ENCODE peak calls at places on chromosomes 16 and 17, in five cellular contexts. K is cardiac fibroblast, J is cardiac muscle cell, Z is Calu3, E is mammary epithelial cell. U is an unnamed sample.

GRCh38 chr17:51355314-51356083 is 95.2 kb downstream of the UTP18 start:
- DNase-seq in K (no peak), J (peak), Z (no peak), E (no peak), U (no peak)

GRCh38 chr16:54236761-54237160 is 49.8 kb downstream of the IRX3 start:
- DNase-seq in K (peak), J (peak), Z (no peak), E (peak), U (no peak)

GRCh38 chr16:2687531-2688308 is 5.4 kb downstream of the KCTD5 start:
- DNase-seq in K (no peak), J (no peak), Z (no peak), E (no peak), U (no peak)

GRCh38 chr16:4591191-4591590 is 23.5 kb downstream of the UBALD1 start:
- DNase-seq in K (no peak), J (no peak), Z (no peak), E (no peak), U (no peak)

GRCh38 chr16:3485821-3486505 is 9.3 kb downstream of the C16orf90 start:
- DNase-seq in K (no peak), J (no peak), Z (no peak), E (no peak), U (no peak)

GRCh38 chr16:57178296-57178695 is 7.5 kb downstream of the PSME3IP1 start:
- DNase-seq in K (no peak), J (no peak), Z (no peak), E (no peak), U (no peak)

GRCh38 chr16:74984194-74984669 is 691 bp downstream of the WDR59 start:
- DNase-seq in K (peak), J (peak), Z (peak), E (peak), U (peak)

GRCh38 chr16:89623511-89624232 is 10.2 kb downstream of the DPEP1 start:
- DNase-seq in K (peak), J (peak), Z (no peak), E (no peak), U (no peak)

GRCh38 chr16:86257546-86257945 is 252.8 kb upstream of the FOXF1 start:
- DNase-seq in K (no peak), J (no peak), Z (no peak), E (no peak), U (no peak)

GRCh38 chr17:27768858-27769410 is 31.4 kb downstream of the NOS2 start:
- DNase-seq in K (no peak), J (no peak), Z (no peak), E (no peak), U (no peak)

GRCh38 chr16:1082266-1082951 is 9.9 kb downstream of the SSTR5 start:
- DNase-seq in K (peak), J (peak), Z (peak), E (peak), U (no peak)

GRCh38 chr17:37844158-37844976 is 79.8 kb upstream of the TBC1D3K start:
- DNase-seq in K (peak), J (peak), Z (peak), E (peak), U (peak)

GRCh38 chr17:27870345-27870744 is 22.8 kb downstream of the LYRM9 start:
- DNase-seq in K (no peak), J (no peak), Z (no peak), E (peak), U (peak)

GRCh38 chr17:17809527-17810373 is 27.0 kb downstream of the SREBF1 start:
- DNase-seq in K (peak), J (peak), Z (no peak), E (no peak), U (peak)

GRCh38 chr17:59378621-59379194 is 47.3 kb downstream of the YPEL2 start:
- DNase-seq in K (peak), J (peak), Z (no peak), E (no peak), U (peak)

GRCh38 chr16:85571813-85572619 is 41.1 kb upstream of the GSE1 start:
- DNase-seq in K (no peak), J (no peak), Z (no peak), E (no peak), U (no peak)

GRCh38 chr17:82667668-82668000 is 19.4 kb upstream of the WDR45B start:
- DNase-seq in K (no peak), J (no peak), Z (no peak), E (no peak), U (no peak)

GRCh38 chr17:3558603-3559269 is 1.1 kb upstream of the TRPV3 start:
- DNase-seq in K (peak), J (peak), Z (peak), E (peak), U (peak)

GRCh38 chr16:54928016-54928356 is 2.7 kb upstream of the IRX5 start:
- DNase-seq in K (no peak), J (peak), Z (peak), E (peak), U (peak)

GRCh38 chr16:67868290-67868689 is 4.6 kb upstream of the EDC4 start:
- DNase-seq in K (no peak), J (no peak), Z (no peak), E (no peak), U (no peak)
- TF ChIP-seq CTCF in K (no peak), J (no peak), Z (no peak), E (no peak), U (no peak)

GRCh38 chr16:22814330-22815105 is 556 bp downstream of the HS3ST2 start:
- DNase-seq in K (no peak), J (no peak), Z (no peak), E (peak), U (peak)

GRCh38 chr16:22815863-22816262 is 1.9 kb downstream of the HS3ST2 start:
- DNase-seq in K (no peak), J (no peak), Z (no peak), E (peak), U (no peak)

GRCh38 chr16:22813223-22813945 is 578 bp upstream of the HS3ST2 start:
- DNase-seq in K (peak), J (peak), Z (no peak), E (peak), U (peak)

GRCh38 chr16:22816475-22816874 is 2.5 kb downstream of the HS3ST2 start:
- DNase-seq in K (no peak), J (no peak), Z (peak), E (peak), U (peak)

GRCh38 chr16:22813946-22814325 is at the start of gene HS3ST2:
- DNase-seq in K (peak), J (peak), Z (no peak), E (peak), U (peak)
- TF ChIP-seq CTCF in K (no peak), J (no peak), Z (no peak), E (peak), U (no peak)

GRCh38 chr17:60392042-60392844 is at the start of gene USP32:
- DNase-seq in K (peak), J (peak), Z (peak), E (peak), U (peak)
- TF ChIP-seq CTCF in K (no peak), J (peak), Z (no peak), E (peak), U (no peak)

GRCh38 chr17:15091825-15092224 is 173.3 kb downstream of the PMP22 start:
- DNase-seq in K (peak), J (no peak), Z (peak), E (peak), U (peak)
- TF ChIP-seq CTCF in K (no peak), J (no peak), Z (no peak), E (peak), U (peak)

DNA sequence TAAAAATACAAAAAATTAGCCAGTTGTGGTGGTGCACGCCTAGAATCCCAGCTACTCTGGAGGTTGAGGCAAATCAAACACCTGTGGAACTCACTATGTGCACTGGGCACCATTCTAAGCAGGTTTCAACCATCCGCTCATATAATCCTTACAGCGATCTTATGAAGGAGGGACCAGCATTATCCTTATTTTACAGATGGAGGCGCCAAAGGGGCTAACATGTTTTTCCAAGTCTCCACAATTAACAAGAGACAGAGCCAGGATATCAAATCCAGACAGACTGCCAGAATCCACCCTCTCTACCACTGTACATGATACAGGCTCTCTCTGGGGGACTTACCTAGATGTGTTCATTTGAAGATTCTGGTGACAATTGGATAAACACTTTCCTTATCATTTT is 479.0 kb downstream of the XYLT1 start:
- DNase-seq in K (no peak), J (no peak), Z (no peak), E (no peak), U (no peak)
- TF ChIP-seq CTCF in K (no peak), J (no peak), Z (no peak), E (no peak), U (no peak)

GRCh38 chr17:4560837-4561241 is 462 bp upstream of the GGT6 start:
- DNase-seq in K (peak), J (peak), Z (no peak), E (no peak), U (no peak)

GRCh38 chr17:4558311-4558972 is 1.9 kb downstream of the GGT6 start:
- DNase-seq in K (no peak), J (no peak), Z (no peak), E (no peak), U (no peak)

GRCh38 chr17:4559139-4559791 is 1.1 kb downstream of the GGT6 start:
- DNase-seq in K (no peak), J (no peak), Z (no peak), E (no peak), U (no peak)

GRCh38 chr17:4562000-4562969 is 1.9 kb upstream of the GGT6 start:
- DNase-seq in K (peak), J (no peak), Z (no peak), E (no peak), U (no peak)

DNA sequence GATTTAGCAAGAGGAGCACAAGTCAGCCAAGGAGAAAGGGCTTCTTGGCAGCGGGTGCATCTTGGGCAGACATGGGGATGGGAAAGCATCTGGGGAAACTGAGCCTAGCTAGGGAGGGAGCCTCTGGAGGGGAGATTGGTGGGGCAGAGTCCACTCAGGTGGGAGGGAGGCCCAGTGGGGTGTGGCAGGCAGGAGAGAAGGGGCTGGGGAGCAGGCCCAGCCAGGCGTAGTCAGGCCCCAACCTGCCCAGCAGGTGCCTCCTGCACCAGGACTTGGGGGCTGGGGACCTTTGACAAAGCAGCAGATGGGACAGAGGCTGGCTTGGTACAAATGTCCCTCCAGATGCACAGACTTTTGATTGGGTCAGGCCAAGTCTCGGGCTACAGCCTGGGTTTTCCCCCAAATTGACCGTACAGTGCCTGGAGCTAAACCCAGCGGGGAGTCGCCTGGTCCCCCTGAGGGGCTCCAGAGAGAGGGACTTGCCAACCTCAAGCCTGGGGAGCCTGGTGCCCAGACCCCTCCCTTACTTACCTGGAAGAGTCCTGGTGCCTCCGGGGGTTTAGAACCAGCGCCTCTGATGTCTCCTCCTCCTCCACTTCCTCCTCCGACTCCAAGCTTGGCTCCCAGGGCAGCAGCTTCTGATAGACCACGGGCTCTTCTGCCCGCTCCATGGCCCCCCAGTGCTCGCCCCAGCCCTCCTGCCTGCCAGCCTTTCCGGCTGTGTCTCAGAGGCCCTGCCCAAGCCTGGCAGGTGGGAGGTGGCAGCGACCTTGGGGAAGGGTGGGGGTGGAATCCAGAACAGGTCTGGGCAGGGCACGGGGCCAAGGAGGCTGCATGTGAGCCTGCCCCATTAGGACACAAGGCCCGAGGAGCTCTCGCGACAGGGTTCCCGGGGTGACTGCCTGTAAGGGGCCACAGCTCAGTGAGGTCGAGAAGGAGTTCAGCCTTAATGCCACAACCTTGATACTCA is at the start of gene GGT6:
- DNase-seq in K (no peak), J (no peak), Z (no peak), E (no peak), U (peak)
- TF ChIP-seq CTCF in K (no peak), J (no peak), Z (no peak), E (no peak), U (no peak)

GRCh38 chr16:15897834-15898254 is 9.4 kb upstream of the CEP20 start:
- DNase-seq in K (no peak), J (no peak), Z (no peak), E (peak), U (peak)
- TF ChIP-seq CTCF in K (no peak), J (no peak), Z (no peak), E (no peak), U (no peak)

DNA sequence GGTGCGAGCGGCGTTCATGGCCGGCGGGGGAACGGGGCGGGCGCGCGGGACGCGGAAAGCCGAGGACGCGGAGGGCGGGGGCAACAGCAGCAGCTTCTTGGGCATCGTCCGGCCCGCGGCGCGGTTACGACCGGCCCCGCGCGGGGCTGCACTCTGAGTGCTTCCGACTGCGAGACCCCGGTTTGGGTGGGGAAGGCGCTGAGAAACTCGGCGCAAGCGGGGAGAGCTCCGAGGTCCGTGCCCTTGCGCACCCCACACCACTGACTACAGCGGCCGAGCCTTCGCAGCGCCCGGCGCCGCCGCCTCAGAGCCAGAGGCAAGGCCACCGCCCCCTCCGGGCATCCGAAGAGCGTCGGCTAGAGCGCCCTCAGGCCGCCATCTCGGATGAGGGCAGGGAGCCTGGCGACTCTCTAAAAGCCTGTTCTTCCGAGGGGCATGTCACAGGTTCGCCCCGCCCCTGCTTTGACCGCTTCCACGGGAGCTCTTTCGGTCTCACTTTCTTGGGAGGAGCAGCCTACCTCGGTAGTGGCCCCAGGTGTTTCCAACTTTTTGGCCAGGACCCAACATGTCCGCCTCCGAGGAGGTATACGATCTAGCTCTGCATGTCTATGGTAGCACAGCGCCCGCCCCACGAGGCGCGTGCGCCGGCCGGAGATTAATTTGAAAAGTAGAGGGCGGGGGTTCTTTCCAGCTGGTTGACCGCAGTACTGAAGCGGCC is at the start of gene PRPSAP1:
- DNase-seq in K (peak), J (peak), Z (peak), E (peak), U (peak)
- TF ChIP-seq CTCF in K (peak), J (peak), Z (peak), E (peak), U (peak)

GRCh38 chr17:80123791-80124190 is 22.4 kb downstream of the GAA start:
- DNase-seq in K (peak), J (peak), Z (peak), E (peak), U (peak)

GRCh38 chr17:80122926-80123505 is 21.6 kb downstream of the GAA start:
- DNase-seq in K (no peak), J (no peak), Z (no peak), E (no peak), U (no peak)

GRCh38 chr17:80126449-80126715 is 20.5 kb downstream of the EIF4A3 start:
- DNase-seq in K (peak), J (no peak), Z (no peak), E (no peak), U (no peak)

GRCh38 chr17:80125656-80126448 is 21.1 kb downstream of the EIF4A3 start:
- DNase-seq in K (peak), J (peak), Z (no peak), E (no peak), U (no peak)

DNA sequence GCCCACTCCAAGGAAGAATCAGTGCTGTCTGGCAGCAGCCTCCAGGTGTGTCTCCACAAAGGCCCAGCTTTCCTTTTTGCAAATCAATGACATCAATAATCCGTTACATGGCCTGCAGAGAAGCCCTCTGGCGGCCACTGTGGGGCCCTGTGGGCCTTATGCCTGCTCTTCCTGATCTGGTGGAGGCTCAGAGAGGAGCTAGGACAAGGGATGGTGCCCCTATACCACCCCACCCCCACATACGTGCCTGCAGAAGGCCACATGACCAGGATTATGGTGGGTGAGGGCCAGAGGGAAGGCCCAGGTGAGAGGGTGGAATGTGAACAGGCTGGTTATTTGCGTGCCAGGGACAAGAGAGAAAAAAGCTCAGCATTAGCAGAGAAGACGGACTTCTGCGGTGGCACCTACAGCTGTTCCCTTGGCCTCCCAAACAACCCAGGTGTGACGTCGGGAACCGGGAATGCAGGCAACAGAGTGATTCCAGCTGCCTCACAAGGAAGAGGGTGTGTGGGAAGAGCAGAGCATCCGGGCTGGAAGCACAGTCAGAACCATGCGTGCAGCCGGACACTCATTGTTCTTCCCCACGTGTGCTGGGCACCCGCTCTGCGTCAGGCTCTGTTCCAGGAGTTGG is 22.5 kb downstream of the EIF4A3 start:
- DNase-seq in K (peak), J (peak), Z (peak), E (peak), U (peak)
- TF ChIP-seq CTCF in K (peak), J (peak), Z (peak), E (peak), U (peak)

U was measured in epithelial cell of esophagus.